ENCODE peak calls at places on chromosomes 2 and 18, in six cellular contexts. One of them, this sample, is unnamed.

GRCh38 chr2:39469807-39470206 is 32.7 kb upstream of the MAP4K3 start:
- DNase-seq in endodermal cell: peak
- DNase-seq in naive thymus-derived CD4-positive, alpha-beta T cell: no peak
- DNase-seq in K562: no peak
- DNase-seq in prostate gland: no peak
- DNase-seq in thoracic aorta: no peak
- DNase-seq in this sample: no peak

GRCh38 chr2:128373346-128374000 is 54.8 kb upstream of the HS6ST1 start:
- DNase-seq in endodermal cell: no peak
- DNase-seq in naive thymus-derived CD4-positive, alpha-beta T cell: no peak
- DNase-seq in K562: no peak
- DNase-seq in prostate gland: no peak
- DNase-seq in thoracic aorta: no peak
- DNase-seq in this sample: no peak

GRCh38 chr2:52861606-52862005 is 906.0 kb upstream of the CHAC2 start:
- DNase-seq in endodermal cell: no peak
- DNase-seq in naive thymus-derived CD4-positive, alpha-beta T cell: no peak
- DNase-seq in K562: no peak
- DNase-seq in prostate gland: no peak
- DNase-seq in thoracic aorta: no peak
- DNase-seq in this sample: no peak

GRCh38 chr18:76465630-76466409 is 29.2 kb downstream of the ZNF516 start:
- DNase-seq in endodermal cell: peak
- DNase-seq in naive thymus-derived CD4-positive, alpha-beta T cell: no peak
- DNase-seq in K562: no peak
- DNase-seq in prostate gland: no peak
- DNase-seq in thoracic aorta: no peak
- DNase-seq in this sample: no peak

GRCh38 chr2:196466581-196466980 is 172.9 kb upstream of the CCDC150 start:
- DNase-seq in endodermal cell: no peak
- DNase-seq in naive thymus-derived CD4-positive, alpha-beta T cell: no peak
- DNase-seq in K562: no peak
- DNase-seq in prostate gland: no peak
- DNase-seq in thoracic aorta: no peak
- DNase-seq in this sample: no peak

GRCh38 chr2:3635171-3636008 is 22.6 kb upstream of the ALLC start:
- DNase-seq in endodermal cell: peak
- DNase-seq in naive thymus-derived CD4-positive, alpha-beta T cell: no peak
- DNase-seq in K562: no peak
- DNase-seq in prostate gland: no peak
- DNase-seq in thoracic aorta: no peak
- DNase-seq in this sample: peak

GRCh38 chr2:16481342-16481741 is 184.3 kb downstream of the CYRIA start:
- DNase-seq in endodermal cell: no peak
- DNase-seq in naive thymus-derived CD4-positive, alpha-beta T cell: no peak
- DNase-seq in K562: no peak
- DNase-seq in prostate gland: no peak
- DNase-seq in thoracic aorta: no peak
- DNase-seq in this sample: no peak

GRCh38 chr2:69692424-69692823 is 48.9 kb upstream of the AAK1 start:
- DNase-seq in endodermal cell: no peak
- DNase-seq in naive thymus-derived CD4-positive, alpha-beta T cell: no peak
- DNase-seq in K562: no peak
- DNase-seq in prostate gland: no peak
- DNase-seq in thoracic aorta: no peak
- DNase-seq in this sample: no peak

GRCh38 chr2:235911125-235911524 is 257.1 kb downstream of the GBX2 start:
- DNase-seq in endodermal cell: peak
- DNase-seq in naive thymus-derived CD4-positive, alpha-beta T cell: no peak
- DNase-seq in K562: no peak
- DNase-seq in prostate gland: no peak
- DNase-seq in thoracic aorta: no peak
- DNase-seq in this sample: no peak

GRCh38 chr2:148653437-148653836 is 8.9 kb downstream of the EPC2 start:
- DNase-seq in endodermal cell: no peak
- DNase-seq in naive thymus-derived CD4-positive, alpha-beta T cell: no peak
- DNase-seq in K562: no peak
- DNase-seq in prostate gland: no peak
- DNase-seq in thoracic aorta: no peak
- DNase-seq in this sample: no peak

GRCh38 chr2:151640087-151640486 is 94.2 kb downstream of the NEB start:
- DNase-seq in endodermal cell: peak
- DNase-seq in naive thymus-derived CD4-positive, alpha-beta T cell: no peak
- DNase-seq in K562: no peak
- DNase-seq in prostate gland: no peak
- DNase-seq in thoracic aorta: no peak
- DNase-seq in this sample: no peak

GRCh38 chr18:46623541-46623940 is 33.5 kb downstream of the LOXHD1 start:
- DNase-seq in endodermal cell: no peak
- DNase-seq in naive thymus-derived CD4-positive, alpha-beta T cell: peak
- DNase-seq in K562: no peak
- DNase-seq in prostate gland: no peak
- DNase-seq in thoracic aorta: no peak
- DNase-seq in this sample: no peak

GRCh38 chr2:239737144-239737463 is 288.0 kb downstream of the NDUFA10 start:
- DNase-seq in endodermal cell: no peak
- DNase-seq in naive thymus-derived CD4-positive, alpha-beta T cell: no peak
- DNase-seq in K562: no peak
- DNase-seq in prostate gland: no peak
- DNase-seq in thoracic aorta: no peak
- DNase-seq in this sample: no peak

GRCh38 chr2:237258146-237258545 is 155.8 kb downstream of the COL6A3 start:
- DNase-seq in endodermal cell: peak
- DNase-seq in naive thymus-derived CD4-positive, alpha-beta T cell: no peak
- DNase-seq in K562: no peak
- DNase-seq in prostate gland: no peak
- DNase-seq in thoracic aorta: no peak
- DNase-seq in this sample: no peak

GRCh38 chr2:66948234-66948633 is 448.9 kb upstream of the ETAA1 start:
- DNase-seq in endodermal cell: no peak
- DNase-seq in naive thymus-derived CD4-positive, alpha-beta T cell: no peak
- DNase-seq in K562: no peak
- DNase-seq in prostate gland: no peak
- DNase-seq in thoracic aorta: no peak
- DNase-seq in this sample: no peak

GRCh38 chr2:69992310-69993047 is 31.0 kb upstream of the ASPRV1 start:
- DNase-seq in endodermal cell: peak
- DNase-seq in naive thymus-derived CD4-positive, alpha-beta T cell: no peak
- DNase-seq in K562: no peak
- DNase-seq in prostate gland: no peak
- DNase-seq in thoracic aorta: no peak
- DNase-seq in this sample: no peak

GRCh38 chr2:189500456-189501160 is 59.3 kb downstream of the WDR75 start:
- DNase-seq in endodermal cell: no peak
- DNase-seq in naive thymus-derived CD4-positive, alpha-beta T cell: no peak
- DNase-seq in K562: no peak
- DNase-seq in prostate gland: no peak
- DNase-seq in thoracic aorta: no peak
- DNase-seq in this sample: no peak

GRCh38 chr18:44229693-44230108 is 451.0 kb upstream of the SETBP1 start:
- DNase-seq in endodermal cell: no peak
- DNase-seq in naive thymus-derived CD4-positive, alpha-beta T cell: no peak
- DNase-seq in K562: no peak
- DNase-seq in prostate gland: peak
- DNase-seq in thoracic aorta: peak
- DNase-seq in this sample: no peak

GRCh38 chr2:216713691-216714411 is 18.5 kb upstream of the IGFBP5 start:
- DNase-seq in endodermal cell: no peak
- DNase-seq in naive thymus-derived CD4-positive, alpha-beta T cell: no peak
- DNase-seq in K562: no peak
- DNase-seq in prostate gland: peak
- DNase-seq in thoracic aorta: peak
- DNase-seq in this sample: no peak

GRCh38 chr2:201928363-201928762 is 105.3 kb upstream of the FZD7 start:
- DNase-seq in endodermal cell: no peak
- DNase-seq in naive thymus-derived CD4-positive, alpha-beta T cell: no peak
- DNase-seq in K562: no peak
- DNase-seq in prostate gland: no peak
- DNase-seq in thoracic aorta: no peak
- DNase-seq in this sample: no peak

GRCh38 chr2:20563833-20564232 is 87.1 kb downstream of the HS1BP3 start:
- DNase-seq in endodermal cell: peak
- DNase-seq in naive thymus-derived CD4-positive, alpha-beta T cell: no peak
- DNase-seq in K562: no peak
- DNase-seq in prostate gland: no peak
- DNase-seq in thoracic aorta: no peak
- DNase-seq in this sample: no peak

GRCh38 chr18:59921384-59921891 is 21.6 kb downstream of the PMAIP1 start:
- DNase-seq in endodermal cell: no peak
- DNase-seq in naive thymus-derived CD4-positive, alpha-beta T cell: no peak
- DNase-seq in K562: no peak
- DNase-seq in prostate gland: no peak
- DNase-seq in thoracic aorta: no peak
- DNase-seq in this sample: no peak

GRCh38 chr2:102050854-102051391 is 59.2 kb downstream of the IL1R2 start:
- DNase-seq in endodermal cell: no peak
- DNase-seq in naive thymus-derived CD4-positive, alpha-beta T cell: no peak
- DNase-seq in K562: peak
- DNase-seq in prostate gland: peak
- DNase-seq in thoracic aorta: peak
- DNase-seq in this sample: no peak

GRCh38 chr18:13502585-13502984 is 223.8 kb downstream of the FAM210A start:
- DNase-seq in endodermal cell: no peak
- DNase-seq in naive thymus-derived CD4-positive, alpha-beta T cell: no peak
- DNase-seq in K562: no peak
- DNase-seq in prostate gland: no peak
- DNase-seq in thoracic aorta: no peak
- DNase-seq in this sample: no peak

GRCh38 chr18:76405761-76406356 is 89.2 kb downstream of the ZNF516 start:
- DNase-seq in endodermal cell: peak
- DNase-seq in naive thymus-derived CD4-positive, alpha-beta T cell: peak
- DNase-seq in K562: peak
- DNase-seq in prostate gland: peak
- DNase-seq in thoracic aorta: peak
- DNase-seq in this sample: peak

GRCh38 chr2:160228141-160228963 is 28.3 kb upstream of the ITGB6 start:
- DNase-seq in endodermal cell: no peak
- DNase-seq in naive thymus-derived CD4-positive, alpha-beta T cell: no peak
- DNase-seq in K562: no peak
- DNase-seq in prostate gland: no peak
- DNase-seq in thoracic aorta: no peak
- DNase-seq in this sample: no peak

GRCh38 chr18:29181151-29181901 is 1004.4 kb upstream of the CDH2 start:
- DNase-seq in endodermal cell: no peak
- DNase-seq in naive thymus-derived CD4-positive, alpha-beta T cell: no peak
- DNase-seq in K562: no peak
- DNase-seq in prostate gland: no peak
- DNase-seq in thoracic aorta: peak
- DNase-seq in this sample: no peak

GRCh38 chr2:240246173-240246820 is 105.8 kb upstream of the OTOS start:
- DNase-seq in endodermal cell: no peak
- DNase-seq in naive thymus-derived CD4-positive, alpha-beta T cell: no peak
- DNase-seq in K562: no peak
- DNase-seq in prostate gland: no peak
- DNase-seq in thoracic aorta: no peak
- DNase-seq in this sample: no peak

GRCh38 chr2:207163053-207163814 is 2.5 kb downstream of the KLF7 start:
- DNase-seq in endodermal cell: no peak
- DNase-seq in naive thymus-derived CD4-positive, alpha-beta T cell: no peak
- DNase-seq in K562: no peak
- DNase-seq in prostate gland: peak
- DNase-seq in thoracic aorta: peak
- DNase-seq in this sample: no peak

GRCh38 chr2:135916232-135916631 is 40.0 kb upstream of the MCM6 start:
- DNase-seq in endodermal cell: no peak
- DNase-seq in naive thymus-derived CD4-positive, alpha-beta T cell: peak
- DNase-seq in K562: no peak
- DNase-seq in prostate gland: peak
- DNase-seq in thoracic aorta: no peak
- DNase-seq in this sample: no peak

GRCh38 chr18:61713502-61713901 is 179.3 kb downstream of the RNF152 start:
- DNase-seq in endodermal cell: no peak
- DNase-seq in naive thymus-derived CD4-positive, alpha-beta T cell: no peak
- DNase-seq in K562: no peak
- DNase-seq in prostate gland: no peak
- DNase-seq in thoracic aorta: no peak
- DNase-seq in this sample: no peak
- H3K27ac ChIP-seq in endodermal cell: no peak
- H3K27ac ChIP-seq in naive thymus-derived CD4-positive, alpha-beta T cell: no peak
- H3K27ac ChIP-seq in K562: no peak
- H3K27ac ChIP-seq in prostate gland: no peak
- H3K27ac ChIP-seq in thoracic aorta: no peak
- H3K27ac ChIP-seq in this sample: no peak

GRCh38 chr2:174012347-174013309 is 47.5 kb upstream of the SP3 start:
- DNase-seq in endodermal cell: peak
- DNase-seq in naive thymus-derived CD4-positive, alpha-beta T cell: peak
- DNase-seq in K562: no peak
- DNase-seq in prostate gland: peak
- DNase-seq in thoracic aorta: no peak
- DNase-seq in this sample: no peak
- H3K27ac ChIP-seq in endodermal cell: no peak
- H3K27ac ChIP-seq in naive thymus-derived CD4-positive, alpha-beta T cell: no peak
- H3K27ac ChIP-seq in K562: no peak
- H3K27ac ChIP-seq in prostate gland: peak
- H3K27ac ChIP-seq in thoracic aorta: peak
- H3K27ac ChIP-seq in this sample: no peak

GRCh38 chr2:63047534-63048281 is 2.9 kb upstream of the OTX1 start:
- DNase-seq in endodermal cell: peak
- DNase-seq in naive thymus-derived CD4-positive, alpha-beta T cell: no peak
- DNase-seq in K562: no peak
- DNase-seq in prostate gland: no peak
- DNase-seq in thoracic aorta: no peak
- DNase-seq in this sample: peak

GRCh38 chr2:63049291-63050185 is 1.1 kb upstream of the OTX1 start:
- DNase-seq in endodermal cell: peak
- DNase-seq in naive thymus-derived CD4-positive, alpha-beta T cell: no peak
- DNase-seq in K562: no peak
- DNase-seq in prostate gland: no peak
- DNase-seq in thoracic aorta: no peak
- DNase-seq in this sample: peak

GRCh38 chr2:63048367-63049171 is 2.1 kb upstream of the OTX1 start:
- DNase-seq in endodermal cell: peak
- DNase-seq in naive thymus-derived CD4-positive, alpha-beta T cell: no peak
- DNase-seq in K562: no peak
- DNase-seq in prostate gland: no peak
- DNase-seq in thoracic aorta: no peak
- DNase-seq in this sample: peak

GRCh38 chr2:63044360-63045327 is 6.0 kb upstream of the OTX1 start:
- DNase-seq in endodermal cell: peak
- DNase-seq in naive thymus-derived CD4-positive, alpha-beta T cell: no peak
- DNase-seq in K562: no peak
- DNase-seq in prostate gland: no peak
- DNase-seq in thoracic aorta: no peak
- DNase-seq in this sample: no peak

DNA sequence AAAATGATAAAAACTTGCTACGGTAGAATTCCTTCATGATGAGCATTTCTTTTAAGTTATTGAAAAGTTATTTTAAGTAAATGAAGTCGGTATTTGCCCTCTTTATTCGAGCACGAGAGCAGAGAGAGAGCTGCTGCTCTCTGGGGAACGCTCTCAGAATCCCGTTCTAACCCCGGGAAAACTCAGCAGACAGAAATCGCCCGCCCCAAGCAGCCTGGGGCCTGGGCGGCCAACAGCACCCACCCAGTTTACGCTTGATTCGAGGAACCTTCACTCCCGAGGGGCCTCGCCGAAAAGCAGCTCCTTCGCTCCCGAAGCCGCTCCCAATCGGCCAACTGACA is 3.5 kb upstream of the OTX1 start:
- DNase-seq in endodermal cell: no peak
- DNase-seq in naive thymus-derived CD4-positive, alpha-beta T cell: no peak
- DNase-seq in K562: no peak
- DNase-seq in prostate gland: no peak
- DNase-seq in thoracic aorta: no peak
- DNase-seq in this sample: no peak
- H3K27ac ChIP-seq in endodermal cell: no peak
- H3K27ac ChIP-seq in naive thymus-derived CD4-positive, alpha-beta T cell: no peak
- H3K27ac ChIP-seq in K562: no peak
- H3K27ac ChIP-seq in prostate gland: peak
- H3K27ac ChIP-seq in thoracic aorta: no peak
- H3K27ac ChIP-seq in this sample: no peak

GRCh38 chr2:9081750-9082149 is 78.3 kb upstream of the MBOAT2 start:
- DNase-seq in endodermal cell: no peak
- DNase-seq in naive thymus-derived CD4-positive, alpha-beta T cell: no peak
- DNase-seq in K562: no peak
- DNase-seq in prostate gland: no peak
- DNase-seq in thoracic aorta: no peak
- DNase-seq in this sample: no peak
- H3K27ac ChIP-seq in endodermal cell: no peak
- H3K27ac ChIP-seq in naive thymus-derived CD4-positive, alpha-beta T cell: no peak
- H3K27ac ChIP-seq in K562: no peak
- H3K27ac ChIP-seq in prostate gland: no peak
- H3K27ac ChIP-seq in thoracic aorta: no peak
- H3K27ac ChIP-seq in this sample: no peak